ENCODE peak calls at places on chromosomes 5 and 9, in ten cellular contexts. One of them, this sample, is unnamed. For H3K9me3 and H3K4me1, the result is how much of the 10 kb centered on the place peaks cover.

GRCh38 chr5:31630931-31631330 is 8.0 kb upstream of the PDZD2 start:
- DNase-seq in A549: no peak
- DNase-seq in tibial artery: no peak
- DNase-seq in keratinocyte: no peak
- DNase-seq in HepG2: no peak
- DNase-seq in H9: no peak
- DNase-seq in transverse colon: no peak
- DNase-seq in lung: no peak
- DNase-seq in esophagus squamous epithelium: no peak
- DNase-seq in psoas muscle: no peak
- DNase-seq in this sample: no peak

GRCh38 chr5:2303391-2304100 is 420.8 kb upstream of the IRX4 start:
- DNase-seq in A549: no peak
- DNase-seq in tibial artery: no peak
- DNase-seq in keratinocyte: no peak
- DNase-seq in HepG2: no peak
- DNase-seq in H9: peak
- DNase-seq in transverse colon: no peak
- DNase-seq in lung: no peak
- DNase-seq in esophagus squamous epithelium: no peak
- DNase-seq in psoas muscle: no peak
- DNase-seq in this sample: no peak

GRCh38 chr5:155049569-155050383 is 36.2 kb downstream of the KIF4B start:
- DNase-seq in A549: no peak
- DNase-seq in tibial artery: no peak
- DNase-seq in keratinocyte: no peak
- DNase-seq in HepG2: peak
- DNase-seq in H9: peak
- DNase-seq in transverse colon: no peak
- DNase-seq in lung: no peak
- DNase-seq in esophagus squamous epithelium: no peak
- DNase-seq in psoas muscle: no peak
- DNase-seq in this sample: no peak

GRCh38 chr5:146233441-146233840 is 30.0 kb downstream of the RBM27 start:
- DNase-seq in A549: no peak
- DNase-seq in tibial artery: no peak
- DNase-seq in keratinocyte: no peak
- DNase-seq in HepG2: no peak
- DNase-seq in H9: no peak
- DNase-seq in transverse colon: no peak
- DNase-seq in lung: no peak
- DNase-seq in esophagus squamous epithelium: no peak
- DNase-seq in psoas muscle: no peak
- DNase-seq in this sample: no peak

GRCh38 chr9:124018731-124019697 is 7.4 kb downstream of the LHX2 start:
- DNase-seq in A549: no peak
- DNase-seq in tibial artery: no peak
- DNase-seq in keratinocyte: no peak
- DNase-seq in HepG2: no peak
- DNase-seq in H9: peak
- DNase-seq in transverse colon: no peak
- DNase-seq in lung: no peak
- DNase-seq in esophagus squamous epithelium: no peak
- DNase-seq in psoas muscle: no peak
- DNase-seq in this sample: no peak

GRCh38 chr9:108640211-108640610 is 215.6 kb downstream of the ACTL7B start:
- DNase-seq in A549: no peak
- DNase-seq in tibial artery: no peak
- DNase-seq in keratinocyte: no peak
- DNase-seq in HepG2: no peak
- DNase-seq in H9: no peak
- DNase-seq in transverse colon: no peak
- DNase-seq in lung: no peak
- DNase-seq in esophagus squamous epithelium: no peak
- DNase-seq in psoas muscle: no peak
- DNase-seq in this sample: no peak

GRCh38 chr5:133086366-133086875 is 34.6 kb downstream of the HSPA4 start:
- DNase-seq in A549: no peak
- DNase-seq in tibial artery: no peak
- DNase-seq in keratinocyte: no peak
- DNase-seq in HepG2: no peak
- DNase-seq in H9: no peak
- DNase-seq in transverse colon: no peak
- DNase-seq in lung: no peak
- DNase-seq in esophagus squamous epithelium: no peak
- DNase-seq in psoas muscle: no peak
- DNase-seq in this sample: no peak

GRCh38 chr9:129816501-129817435 is 7.2 kb downstream of the TOR1A start:
- DNase-seq in A549: no peak
- DNase-seq in tibial artery: no peak
- DNase-seq in keratinocyte: no peak
- DNase-seq in HepG2: no peak
- DNase-seq in H9: no peak
- DNase-seq in transverse colon: no peak
- DNase-seq in lung: peak
- DNase-seq in esophagus squamous epithelium: no peak
- DNase-seq in psoas muscle: no peak
- DNase-seq in this sample: no peak

GRCh38 chr9:15295761-15296405 is 11.1 kb downstream of the TTC39B start:
- DNase-seq in A549: peak
- DNase-seq in tibial artery: no peak
- DNase-seq in keratinocyte: no peak
- DNase-seq in HepG2: peak
- DNase-seq in H9: no peak
- DNase-seq in transverse colon: peak
- DNase-seq in lung: no peak
- DNase-seq in esophagus squamous epithelium: no peak
- DNase-seq in psoas muscle: no peak
- DNase-seq in this sample: peak

GRCh38 chr9:36151306-36152210 is 15.0 kb downstream of the GLIPR2 start:
- DNase-seq in A549: no peak
- DNase-seq in tibial artery: peak
- DNase-seq in keratinocyte: no peak
- DNase-seq in HepG2: no peak
- DNase-seq in H9: no peak
- DNase-seq in transverse colon: peak
- DNase-seq in lung: peak
- DNase-seq in esophagus squamous epithelium: no peak
- DNase-seq in psoas muscle: peak
- DNase-seq in this sample: peak

GRCh38 chr9:109158656-109159055 is 8.4 kb downstream of the FRRS1L start:
- DNase-seq in A549: no peak
- DNase-seq in tibial artery: no peak
- DNase-seq in keratinocyte: no peak
- DNase-seq in HepG2: no peak
- DNase-seq in H9: no peak
- DNase-seq in transverse colon: no peak
- DNase-seq in lung: no peak
- DNase-seq in esophagus squamous epithelium: no peak
- DNase-seq in psoas muscle: no peak
- DNase-seq in this sample: no peak

GRCh38 chr9:85600675-85601263 is 141.0 kb downstream of the AGTPBP1 start:
- DNase-seq in A549: no peak
- DNase-seq in tibial artery: no peak
- DNase-seq in keratinocyte: no peak
- DNase-seq in HepG2: no peak
- DNase-seq in H9: peak
- DNase-seq in transverse colon: no peak
- DNase-seq in lung: no peak
- DNase-seq in esophagus squamous epithelium: no peak
- DNase-seq in psoas muscle: no peak
- DNase-seq in this sample: no peak

GRCh38 chr9:127940598-127940997 is 2.9 kb upstream of the DPM2 start:
- DNase-seq in A549: no peak
- DNase-seq in tibial artery: no peak
- DNase-seq in keratinocyte: no peak
- DNase-seq in HepG2: no peak
- DNase-seq in H9: no peak
- DNase-seq in transverse colon: no peak
- DNase-seq in lung: no peak
- DNase-seq in esophagus squamous epithelium: no peak
- DNase-seq in psoas muscle: no peak
- DNase-seq in this sample: no peak

GRCh38 chr9:71820516-71820915 is 52.2 kb upstream of the CEMIP2 start:
- DNase-seq in A549: no peak
- DNase-seq in tibial artery: no peak
- DNase-seq in keratinocyte: no peak
- DNase-seq in HepG2: no peak
- DNase-seq in H9: no peak
- DNase-seq in transverse colon: no peak
- DNase-seq in lung: no peak
- DNase-seq in esophagus squamous epithelium: no peak
- DNase-seq in psoas muscle: no peak
- DNase-seq in this sample: no peak

GRCh38 chr5:82465235-82465634 is 187.1 kb upstream of the RPS23 start:
- DNase-seq in A549: no peak
- DNase-seq in tibial artery: no peak
- DNase-seq in keratinocyte: no peak
- DNase-seq in HepG2: peak
- DNase-seq in H9: no peak
- DNase-seq in transverse colon: no peak
- DNase-seq in lung: no peak
- DNase-seq in esophagus squamous epithelium: no peak
- DNase-seq in psoas muscle: no peak
- DNase-seq in this sample: no peak

GRCh38 chr5:82470185-82470584 is 192.0 kb upstream of the RPS23 start:
- DNase-seq in A549: no peak
- DNase-seq in tibial artery: no peak
- DNase-seq in keratinocyte: no peak
- DNase-seq in HepG2: no peak
- DNase-seq in H9: no peak
- DNase-seq in transverse colon: no peak
- DNase-seq in lung: no peak
- DNase-seq in esophagus squamous epithelium: no peak
- DNase-seq in psoas muscle: no peak
- DNase-seq in this sample: no peak

GRCh38 chr5:82467006-82467561 is 188.9 kb upstream of the RPS23 start:
- DNase-seq in A549: no peak
- DNase-seq in tibial artery: peak
- DNase-seq in keratinocyte: no peak
- DNase-seq in HepG2: no peak
- DNase-seq in H9: no peak
- DNase-seq in transverse colon: no peak
- DNase-seq in lung: no peak
- DNase-seq in esophagus squamous epithelium: no peak
- DNase-seq in psoas muscle: no peak
- DNase-seq in this sample: no peak
- TF ChIP-seq CTCF in A549: no peak
- TF ChIP-seq CTCF in tibial artery: peak
- TF ChIP-seq CTCF in keratinocyte: no peak
- TF ChIP-seq CTCF in HepG2: no peak
- TF ChIP-seq CTCF in H9: peak
- TF ChIP-seq CTCF in transverse colon: no peak
- TF ChIP-seq CTCF in lung: no peak
- TF ChIP-seq CTCF in esophagus squamous epithelium: no peak
- TF ChIP-seq CTCF in psoas muscle: no peak
- TF ChIP-seq CTCF in this sample: no peak

GRCh38 chr5:178997191-178997590 is 2.1 kb upstream of the GRM6 start:
- DNase-seq in A549: no peak
- DNase-seq in tibial artery: no peak
- DNase-seq in keratinocyte: no peak
- DNase-seq in HepG2: no peak
- DNase-seq in H9: no peak
- DNase-seq in transverse colon: no peak
- DNase-seq in lung: no peak
- DNase-seq in esophagus squamous epithelium: no peak
- DNase-seq in psoas muscle: no peak
- DNase-seq in this sample: no peak
- H3K9me3 ChIP-seq in A549: under half
- H3K9me3 ChIP-seq in tibial artery: under half
- H3K9me3 ChIP-seq in keratinocyte: under half
- H3K9me3 ChIP-seq in HepG2: under half
- H3K9me3 ChIP-seq in H9: under half
- H3K9me3 ChIP-seq in transverse colon: under half
- H3K9me3 ChIP-seq in lung: under half
- H3K9me3 ChIP-seq in esophagus squamous epithelium: under half
- H3K9me3 ChIP-seq in psoas muscle: under half
- H3K9me3 ChIP-seq in this sample: under half

GRCh38 chr9:97852399-97853055 is 499 bp upstream of the FOXE1 start:
- DNase-seq in A549: no peak
- DNase-seq in tibial artery: no peak
- DNase-seq in keratinocyte: no peak
- DNase-seq in HepG2: no peak
- DNase-seq in H9: peak
- DNase-seq in transverse colon: no peak
- DNase-seq in lung: no peak
- DNase-seq in esophagus squamous epithelium: no peak
- DNase-seq in psoas muscle: no peak
- DNase-seq in this sample: no peak
- H3K4me1 ChIP-seq in A549: under half
- H3K4me1 ChIP-seq in tibial artery: under half
- H3K4me1 ChIP-seq in keratinocyte: under half
- H3K4me1 ChIP-seq in HepG2: under half
- H3K4me1 ChIP-seq in H9: under half
- H3K4me1 ChIP-seq in transverse colon: under half
- H3K4me1 ChIP-seq in lung: under half
- H3K4me1 ChIP-seq in esophagus squamous epithelium: half or more
- H3K4me1 ChIP-seq in psoas muscle: under half
- H3K4me1 ChIP-seq in this sample: under half

GRCh38 chr5:60685700-60686099 is 14.3 kb downstream of the DEPDC1B start:
- DNase-seq in A549: no peak
- DNase-seq in tibial artery: no peak
- DNase-seq in keratinocyte: no peak
- DNase-seq in HepG2: no peak
- DNase-seq in H9: no peak
- DNase-seq in transverse colon: no peak
- DNase-seq in lung: no peak
- DNase-seq in esophagus squamous epithelium: no peak
- DNase-seq in psoas muscle: no peak
- DNase-seq in this sample: no peak

GRCh38 chr5:60685028-60685427 is 14.9 kb downstream of the DEPDC1B start:
- DNase-seq in A549: no peak
- DNase-seq in tibial artery: no peak
- DNase-seq in keratinocyte: no peak
- DNase-seq in HepG2: no peak
- DNase-seq in H9: no peak
- DNase-seq in transverse colon: no peak
- DNase-seq in lung: no peak
- DNase-seq in esophagus squamous epithelium: no peak
- DNase-seq in psoas muscle: no peak
- DNase-seq in this sample: no peak

GRCh38 chr5:60688980-60689379 is 11.0 kb downstream of the DEPDC1B start:
- DNase-seq in A549: no peak
- DNase-seq in tibial artery: no peak
- DNase-seq in keratinocyte: no peak
- DNase-seq in HepG2: no peak
- DNase-seq in H9: no peak
- DNase-seq in transverse colon: no peak
- DNase-seq in lung: no peak
- DNase-seq in esophagus squamous epithelium: no peak
- DNase-seq in psoas muscle: no peak
- DNase-seq in this sample: no peak

GRCh38 chr5:60686164-60686563 is 13.8 kb downstream of the DEPDC1B start:
- DNase-seq in A549: no peak
- DNase-seq in tibial artery: no peak
- DNase-seq in keratinocyte: no peak
- DNase-seq in HepG2: no peak
- DNase-seq in H9: no peak
- DNase-seq in transverse colon: no peak
- DNase-seq in lung: no peak
- DNase-seq in esophagus squamous epithelium: no peak
- DNase-seq in psoas muscle: no peak
- DNase-seq in this sample: no peak

GRCh38 chr5:60687927-60688720 is 11.8 kb downstream of the DEPDC1B start:
- DNase-seq in A549: peak
- DNase-seq in tibial artery: no peak
- DNase-seq in keratinocyte: no peak
- DNase-seq in HepG2: peak
- DNase-seq in H9: no peak
- DNase-seq in transverse colon: no peak
- DNase-seq in lung: no peak
- DNase-seq in esophagus squamous epithelium: no peak
- DNase-seq in psoas muscle: no peak
- DNase-seq in this sample: no peak
- TF ChIP-seq CTCF in A549: peak
- TF ChIP-seq CTCF in tibial artery: no peak
- TF ChIP-seq CTCF in keratinocyte: peak
- TF ChIP-seq CTCF in HepG2: peak
- TF ChIP-seq CTCF in H9: peak
- TF ChIP-seq CTCF in transverse colon: peak
- TF ChIP-seq CTCF in lung: no peak
- TF ChIP-seq CTCF in esophagus squamous epithelium: no peak
- TF ChIP-seq CTCF in psoas muscle: no peak
- TF ChIP-seq CTCF in this sample: peak

This sample was measured in colonic mucosa.